ENCODE peak calls at places on chromosomes 6 and 20, in seven cellular contexts. K is right cardiac atrium, M is fibroblast of lung, P is colonic mucosa, A is tibial nerve, N is uterus, E is lung. S is an unnamed sample. For H3K4me1 and H3K27me3, the result is how much of the 10 kb centered on the place peaks cover.

GRCh38 chr6:39887692-39888450 is 46.4 kb downstream of the MOCS1 start:
- DNase-seq in K (peak), M (peak), P (peak), A (peak), N (peak), E (peak), S (peak)

GRCh38 chr6:167839343-167839742 is 12.6 kb downstream of the AFDN start:
- DNase-seq in K (no peak), M (no peak), P (no peak), A (no peak), N (no peak), E (no peak), S (no peak)

GRCh38 chr6:139296927-139297326 is 5.1 kb upstream of the TXLNB start:
- DNase-seq in K (no peak), M (peak), P (no peak), A (no peak), N (no peak), E (no peak), S (no peak)

GRCh38 chr20:35907017-35907685 is 47.2 kb downstream of the SCAND1 start:
- DNase-seq in K (peak), M (no peak), P (no peak), A (no peak), N (peak), E (no peak), S (no peak)

GRCh38 chr6:63140114-63140513 is 71.2 kb upstream of the FKBP1C start:
- DNase-seq in K (no peak), M (no peak), P (no peak), A (no peak), N (no peak), E (no peak), S (no peak)

GRCh38 chr20:22523499-22524392 is 60.6 kb downstream of the FOXA2 start:
- DNase-seq in K (no peak), M (no peak), P (peak), A (no peak), N (no peak), E (no peak), S (no peak)

GRCh38 chr6:113397229-113397628 is 459.9 kb upstream of the MARCKS start:
- DNase-seq in K (no peak), M (peak), P (no peak), A (no peak), N (no peak), E (no peak), S (no peak)

GRCh38 chr6:51618563-51618962 is 468.9 kb downstream of the PKHD1 start:
- DNase-seq in K (no peak), M (no peak), P (no peak), A (no peak), N (no peak), E (no peak), S (no peak)

GRCh38 chr6:10375391-10375969 is 39.4 kb downstream of the TFAP2A start:
- DNase-seq in K (no peak), M (no peak), P (no peak), A (no peak), N (no peak), E (no peak), S (no peak)

GRCh38 chr6:53428886-53429285 is 80.1 kb upstream of the ELOVL5 start:
- DNase-seq in K (no peak), M (peak), P (no peak), A (no peak), N (no peak), E (no peak), S (no peak)

GRCh38 chr20:23235173-23236027 is 115.2 kb upstream of the NXT1 start:
- DNase-seq in K (peak), M (peak), P (peak), A (no peak), N (no peak), E (peak), S (peak)

GRCh38 chr20:17747431-17747846 is 47.7 kb downstream of the BANF2 start:
- DNase-seq in K (no peak), M (peak), P (no peak), A (no peak), N (no peak), E (no peak), S (no peak)

GRCh38 chr6:32830017-32830416 is 8.5 kb downstream of the TAP2 start:
- DNase-seq in K (no peak), M (no peak), P (no peak), A (no peak), N (no peak), E (peak), S (no peak)

GRCh38 chr20:25439328-25439727 is 31.9 kb downstream of the GINS1 start:
- DNase-seq in K (no peak), M (no peak), P (no peak), A (no peak), N (no peak), E (no peak), S (no peak)

GRCh38 chr20:61355096-61355495 is 103.0 kb downstream of the CDH4 start:
- DNase-seq in K (no peak), M (peak), P (no peak), A (no peak), N (no peak), E (no peak), S (no peak)

GRCh38 chr6:149329529-149329928 is 12.0 kb downstream of the TAB2 start:
- DNase-seq in K (no peak), M (no peak), P (no peak), A (no peak), N (no peak), E (no peak), S (no peak)

GRCh38 chr6:112296122-112296521 is 41.8 kb upstream of the LAMA4 start:
- DNase-seq in K (no peak), M (peak), P (no peak), A (no peak), N (no peak), E (no peak), S (no peak)

GRCh38 chr20:13424174-13424833 is 203.2 kb downstream of the ISM1 start:
- DNase-seq in K (no peak), M (no peak), P (no peak), A (no peak), N (no peak), E (no peak), S (no peak)

GRCh38 chr6:93784794-93785757 is 365.7 kb upstream of the EPHA7 start:
- DNase-seq in K (no peak), M (peak), P (no peak), A (no peak), N (no peak), E (no peak), S (no peak)

GRCh38 chr6:85672050-85672449 is 29.4 kb upstream of the SYNCRIP start:
- DNase-seq in K (no peak), M (no peak), P (no peak), A (no peak), N (no peak), E (no peak), S (no peak)

GRCh38 chr20:48723308-48724264 is 104.2 kb downstream of the PREX1 start:
- DNase-seq in K (peak), M (no peak), P (no peak), A (peak), N (peak), E (peak), S (peak)

GRCh38 chr6:21946298-21946783 is 350.5 kb downstream of the PRL start:
- DNase-seq in K (no peak), M (peak), P (no peak), A (no peak), N (no peak), E (no peak), S (no peak)

GRCh38 chr6:56278186-56278585 is 30.8 kb upstream of the COL21A1 start:
- DNase-seq in K (no peak), M (no peak), P (no peak), A (no peak), N (no peak), E (no peak), S (no peak)

GRCh38 chr20:23245553-23246128 is 105.0 kb upstream of the NXT1 start:
- DNase-seq in K (peak), M (peak), P (peak), A (no peak), N (no peak), E (peak), S (peak)

GRCh38 chr6:26158581-26159416 is 71.6 kb downstream of the HFE start:
- DNase-seq in K (peak), M (peak), P (peak), A (no peak), N (peak), E (peak), S (peak)

GRCh38 chr6:156864557-156864956 is 87.4 kb downstream of the ARID1B start:
- DNase-seq in K (no peak), M (peak), P (no peak), A (no peak), N (no peak), E (no peak), S (no peak)

GRCh38 chr6:15036690-15037245 is 209.1 kb upstream of the JARID2 start:
- DNase-seq in K (peak), M (no peak), P (no peak), A (peak), N (no peak), E (no peak), S (no peak)

GRCh38 chr20:41432620-41433602 is 66.3 kb upstream of the EMILIN3 start:
- DNase-seq in K (no peak), M (no peak), P (no peak), A (no peak), N (no peak), E (no peak), S (no peak)

GRCh38 chr6:44264154-44265002 is 973 bp downstream of the NFKBIE start:
- DNase-seq in K (no peak), M (no peak), P (peak), A (no peak), N (no peak), E (peak), S (peak)

GRCh38 chr6:133340557-133340956 is 99.4 kb downstream of the EYA4 start:
- DNase-seq in K (no peak), M (peak), P (no peak), A (no peak), N (no peak), E (no peak), S (no peak)

GRCh38 chr6:36443498-36443844 is 671 bp downstream of the KCTD20 start:
- DNase-seq in K (no peak), M (no peak), P (no peak), A (no peak), N (no peak), E (no peak), S (no peak)
- H3K4me3 ChIP-seq in K (peak), M (peak), P (peak), A (peak), N (peak), E (peak), S (peak)

DNA sequence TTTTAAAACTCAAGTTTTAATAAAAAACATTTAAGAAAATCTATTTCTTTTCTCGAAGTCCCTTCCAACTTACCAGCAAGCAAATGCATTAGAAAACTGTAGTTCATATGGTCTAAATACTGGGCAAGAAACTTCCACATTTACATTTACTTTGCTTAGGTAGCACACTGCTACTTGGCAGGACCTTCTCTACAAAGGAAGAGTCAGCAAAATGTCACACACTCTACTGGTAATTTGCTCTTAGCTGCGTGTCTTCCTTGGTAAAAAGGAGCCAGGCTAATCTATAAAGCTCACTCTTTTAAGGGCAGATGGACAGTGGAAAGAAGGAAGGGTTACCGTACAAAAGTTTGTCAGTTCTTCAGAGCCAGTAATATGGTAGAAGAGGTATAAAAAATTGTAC is 45.7 kb downstream of the MAP3K7 start:
- DNase-seq in K (no peak), M (no peak), P (no peak), A (no peak), N (no peak), E (no peak), S (no peak)
- H3K4me1 ChIP-seq in K (under half), M (under half), P (under half), A (under half), N (under half), E (under half), S (under half)

GRCh38 chr6:1442929-1443328 is 53.6 kb downstream of the FOXF2 start:
- DNase-seq in K (no peak), M (no peak), P (no peak), A (no peak), N (no peak), E (no peak), S (no peak)

GRCh38 chr6:1438471-1438881 is 49.1 kb downstream of the FOXF2 start:
- DNase-seq in K (no peak), M (no peak), P (no peak), A (no peak), N (no peak), E (no peak), S (no peak)

GRCh38 chr6:1439349-1439748 is 50.0 kb downstream of the FOXF2 start:
- DNase-seq in K (no peak), M (peak), P (no peak), A (no peak), N (no peak), E (no peak), S (no peak)

GRCh38 chr6:1436334-1437306 is 47.2 kb downstream of the FOXF2 start:
- DNase-seq in K (no peak), M (peak), P (peak), A (no peak), N (no peak), E (peak), S (no peak)

DNA sequence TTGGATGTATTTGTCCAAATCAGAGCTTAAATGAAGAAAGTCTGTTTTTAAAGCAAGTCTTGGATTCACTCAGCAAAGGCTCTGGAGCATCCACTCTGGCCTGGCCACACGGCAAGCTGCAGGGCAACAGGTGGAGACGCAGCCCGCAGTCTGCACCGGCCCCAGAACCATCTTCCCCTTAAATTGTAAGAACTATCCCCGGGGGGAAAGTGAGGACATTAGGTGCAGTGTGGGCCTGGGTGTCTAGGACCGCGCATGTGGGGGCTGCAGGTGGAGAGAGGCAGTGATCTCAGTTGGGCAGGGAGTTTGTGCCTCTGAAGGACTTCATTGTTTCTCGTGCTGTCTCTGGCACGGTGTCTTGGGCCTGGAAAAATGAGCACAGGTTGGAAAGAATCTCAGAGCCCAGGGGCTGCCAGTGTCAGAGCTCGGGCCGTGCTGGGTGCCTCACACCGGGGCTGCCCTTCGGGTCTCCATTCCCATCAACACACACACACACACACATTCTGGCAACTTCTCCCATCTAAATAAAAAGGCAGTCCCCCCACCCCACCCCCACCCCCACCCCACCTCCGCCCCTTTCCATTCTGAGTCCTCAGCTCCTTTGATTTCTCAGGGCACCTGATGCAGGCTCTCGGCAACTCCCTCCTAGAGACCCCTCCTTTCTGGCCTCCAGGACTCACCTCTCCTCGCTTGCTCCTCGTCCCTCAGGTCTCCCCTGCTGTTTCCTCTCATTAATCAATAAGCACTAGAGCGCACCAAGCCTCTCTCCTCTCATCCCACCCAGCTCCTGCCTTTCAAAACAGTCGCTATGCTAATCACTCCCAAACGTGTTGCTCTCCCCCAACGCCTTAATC is 48.4 kb downstream of the FOXF2 start:
- DNase-seq in K (no peak), M (no peak), P (no peak), A (no peak), N (no peak), E (no peak), S (no peak)
- H3K27me3 ChIP-seq in K (under half), M (under half), P (under half), A (under half), N (under half), E (under half), S (under half)

DNA sequence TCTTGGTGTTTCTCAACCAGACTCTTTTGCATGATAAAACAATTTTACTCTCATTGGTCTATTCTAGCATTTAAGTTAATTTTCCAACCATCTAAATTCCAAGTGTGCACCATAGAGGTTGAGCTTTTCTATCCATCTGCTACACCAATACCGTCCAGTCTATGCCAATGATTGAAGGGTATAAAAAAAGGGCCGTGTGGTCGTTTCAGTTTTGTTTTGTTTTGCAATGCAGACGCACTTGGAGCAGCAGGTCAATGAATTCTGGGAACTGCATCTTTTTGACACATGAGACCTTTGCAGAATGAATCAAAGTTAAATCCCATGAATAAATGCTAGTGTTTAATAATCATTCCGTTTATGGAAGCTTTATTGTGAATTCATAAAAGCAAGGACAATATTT is 650.0 kb upstream of the GJE1 start:
- DNase-seq in K (no peak), M (no peak), P (no peak), A (no peak), N (no peak), E (no peak), S (no peak)
- H3K4me3 ChIP-seq in K (peak), M (peak), P (no peak), A (peak), N (no peak), E (no peak), S (peak)

GRCh38 chr20:53844259-53844658 is 226.1 kb downstream of the BCAS1 start:
- DNase-seq in K (no peak), M (no peak), P (no peak), A (no peak), N (no peak), E (no peak), S (no peak)
- H3K4me1 ChIP-seq in K (under half), M (under half), P (under half), A (under half), N (under half), E (under half), S (under half)

GRCh38 chr6:45956663-45957062 is 59.0 kb downstream of the CLIC5 start:
- DNase-seq in K (no peak), M (no peak), P (no peak), A (no peak), N (no peak), E (no peak), S (no peak)

GRCh38 chr6:45955597-45955996 is 60.1 kb downstream of the CLIC5 start:
- DNase-seq in K (no peak), M (no peak), P (no peak), A (no peak), N (no peak), E (no peak), S (no peak)

GRCh38 chr6:45952546-45952945 is 63.1 kb downstream of the CLIC5 start:
- DNase-seq in K (no peak), M (no peak), P (no peak), A (no peak), N (no peak), E (no peak), S (no peak)

GRCh38 chr6:45959534-45960195 is 56.0 kb downstream of the CLIC5 start:
- DNase-seq in K (no peak), M (peak), P (no peak), A (no peak), N (no peak), E (no peak), S (no peak)

DNA sequence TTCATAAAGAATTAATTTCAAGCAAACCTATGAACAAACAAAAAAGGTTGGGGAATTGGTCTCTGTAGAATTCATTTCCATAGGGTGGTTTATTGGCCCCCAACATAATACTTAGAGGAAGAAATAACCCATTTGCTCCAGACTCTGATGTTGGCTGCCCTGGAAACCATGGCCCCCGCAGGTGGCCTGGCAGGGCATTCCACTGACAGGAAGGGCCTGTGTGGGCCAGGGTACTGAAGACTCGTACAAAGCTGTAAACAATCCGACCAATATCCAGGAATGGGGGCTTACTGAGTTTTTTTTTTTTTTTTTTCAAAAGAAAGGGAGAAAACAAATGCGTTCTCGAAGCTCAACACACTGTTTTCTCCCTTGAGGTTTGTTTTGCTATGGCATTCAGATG is 59.5 kb downstream of the CLIC5 start:
- DNase-seq in K (no peak), M (no peak), P (no peak), A (no peak), N (no peak), E (no peak), S (no peak)
- H3K27me3 ChIP-seq in K (under half), M (under half), P (under half), A (under half), N (under half), E (under half), S (under half)

GRCh38 chr20:38806855-38807655 is 1.6 kb downstream of the PPP1R16B start:
- DNase-seq in K (peak), M (no peak), P (no peak), A (no peak), N (no peak), E (no peak), S (no peak)
- H3K4me3 ChIP-seq in K (peak), M (no peak), P (peak), A (peak), N (peak), E (peak), S (peak)

GRCh38 chr20:50276119-50277063 is 85.8 kb downstream of the CEBPB start:
- DNase-seq in K (peak), M (no peak), P (no peak), A (no peak), N (no peak), E (peak), S (no peak)

GRCh38 chr20:50272413-50273120 is 81.9 kb downstream of the CEBPB start:
- DNase-seq in K (no peak), M (no peak), P (no peak), A (no peak), N (no peak), E (no peak), S (no peak)

GRCh38 chr20:50274570-50275430 is 84.2 kb downstream of the CEBPB start:
- DNase-seq in K (peak), M (no peak), P (no peak), A (no peak), N (no peak), E (peak), S (peak)

GRCh38 chr20:50271674-50272412 is 81.2 kb downstream of the CEBPB start:
- DNase-seq in K (peak), M (no peak), P (no peak), A (no peak), N (no peak), E (peak), S (no peak)

GRCh38 chr20:50273601-50274491 is 83.2 kb downstream of the CEBPB start:
- DNase-seq in K (peak), M (no peak), P (no peak), A (no peak), N (no peak), E (no peak), S (no peak)
- H3K4me1 ChIP-seq in K (under half), M (under half), P (under half), A (half or more), N (under half), E (under half), S (under half)